ENCODE peak calls at places on chromosomes 3 and 15, in ten cellular contexts. Z, M, B, C, S, L, F, O, U and W are unnamed samples.

GRCh38 chr15:82952156-82953081 is at the start of gene HOMER2:
- DNase-seq in Z (peak; percentile 61), M (no peak), B (peak; percentile 25), C (no peak), S (no peak), L (peak; percentile 58), F (peak; percentile 6), O (no peak), U (no peak), W (no peak)

GRCh38 chr15:68775671-68776476 is 44.8 kb downstream of the ANP32A start:
- DNase-seq in Z (peak; percentile 90), M (no peak), B (no peak), C (peak; percentile 93), S (no peak), L (no peak), F (peak; percentile 43), O (no peak), U (no peak), W (peak; percentile 22)

GRCh38 chr3:196537319-196537984 is 22.3 kb upstream of the SMCO1 start:
- DNase-seq in Z (peak; percentile 42), M (no peak), B (peak; percentile 9), C (no peak), S (no peak), L (no peak), F (peak; percentile 23), O (peak; percentile 34), U (peak; percentile 52), W (peak; percentile 51)

GRCh38 chr3:146873748-146874147 is 268.6 kb upstream of the PLSCR5 start:
- DNase-seq in Z (no peak), M (no peak), B (no peak), C (no peak), S (no peak), L (no peak), F (no peak), O (no peak), U (no peak), W (no peak)

GRCh38 chr3:50661321-50661837 is 13.3 kb upstream of the DOCK3 start:
- DNase-seq in Z (no peak), M (no peak), B (no peak), C (no peak), S (no peak), L (no peak), F (no peak), O (no peak), U (no peak), W (no peak)

GRCh38 chr3:150236683-150237082 is 171.4 kb upstream of the TSC22D2 start:
- DNase-seq in Z (no peak), M (no peak), B (peak; percentile 71), C (peak; percentile 44), S (no peak), L (no peak), F (peak; percentile 19), O (no peak), U (no peak), W (no peak)

GRCh38 chr15:95887666-95888480 is 442.6 kb upstream of the NR2F2 start:
- DNase-seq in Z (no peak), M (no peak), B (no peak), C (no peak), S (peak; percentile 2), L (no peak), F (peak; percentile 41), O (no peak), U (no peak), W (no peak)

GRCh38 chr3:44412365-44412764 is 65.1 kb downstream of the ZNF445 start:
- DNase-seq in Z (no peak), M (no peak), B (no peak), C (no peak), S (no peak), L (no peak), F (no peak), O (no peak), U (no peak), W (peak; percentile 34)

GRCh38 chr3:28050895-28051294 is 190.5 kb upstream of the CMC1 start:
- DNase-seq in Z (no peak), M (no peak), B (no peak), C (peak; percentile 27), S (no peak), L (no peak), F (peak; percentile 67), O (no peak), U (peak; percentile 54), W (no peak)

GRCh38 chr3:16174389-16174788 is at the start of gene GALNT15:
- DNase-seq in Z (peak; percentile 91), M (peak; percentile 29), B (no peak), C (peak; percentile 97), S (peak; percentile 74), L (peak; percentile 71), F (peak; percentile 94), O (no peak), U (no peak), W (no peak)